ENCODE peak calls at places on chromosomes 12 and 14, in ten cellular contexts. E is GM03348; A is RPMI8226; B is GM10248; X is NCI-H2081; Y is stimulated activated CD4-positive, alpha-beta T cell treated with anti-CD3 and anti-CD28 coated beads, Interleukin-2, amount 100 ng/mL, for 24 hours; C is activated naive CD4-positive, alpha-beta T cell; T is AG04450; M is H54; H is progenitor cell of endocrine pancreas. P is an unnamed sample.

GRCh38 chr12:8662592-8662991 is at the start of gene MFAP5:
- DNase-seq in E (peak; percentile 78), A (no peak), B (no peak), X (no peak), Y (no peak), C (no peak), T (no peak), M (no peak), H (no peak), P (no peak)

GRCh38 chr14:104799657-104800599 is 973 bp upstream of the ZBTB42 start:
- DNase-seq in E (peak; percentile 96), A (peak; percentile 82), B (peak; percentile 90), X (peak; percentile 62), Y (peak; percentile 85), C (peak; percentile 59), T (peak; percentile 29), M (peak; percentile 61), H (peak; percentile 84), P (peak; percentile 77)

GRCh38 chr12:105031061-105031807 is 45.1 kb downstream of the NOPCHAP1 start:
- DNase-seq in E (no peak), A (peak; percentile 30), B (peak; percentile 18), X (peak; percentile 73), Y (no peak), C (no peak), T (no peak), M (no peak), H (no peak), P (no peak)

GRCh38 chr12:101877816-101878811 is 734 bp downstream of the DRAM1 start:
- DNase-seq in E (peak; percentile 53), A (peak; percentile 10), B (peak; percentile 37), X (no peak), Y (no peak), C (no peak), T (no peak), M (peak; percentile 40), H (peak; percentile 13), P (peak; percentile 18)

GRCh38 chr14:77520626-77521025 is 22.0 kb upstream of the ISM2 start:
- DNase-seq in E (no peak), A (no peak), B (no peak), X (no peak), Y (no peak), C (no peak), T (no peak), M (no peak), H (no peak), P (no peak)

GRCh38 chr12:49542592-49543160 is 3.8 kb downstream of the KCNH3 start:
- DNase-seq in E (no peak), A (no peak), B (no peak), X (no peak), Y (no peak), C (no peak), T (no peak), M (no peak), H (no peak), P (no peak)

GRCh38 chr14:96795443-96795842 is 1.7 kb upstream of the VRK1 start:
- DNase-seq in E (no peak), A (no peak), B (no peak), X (no peak), Y (no peak), C (no peak), T (no peak), M (no peak), H (no peak), P (no peak)

GRCh38 chr14:33218030-33218429 is 279.4 kb downstream of the NPAS3 start:
- DNase-seq in E (no peak), A (no peak), B (no peak), X (no peak), Y (no peak), C (no peak), T (no peak), M (no peak), H (no peak), P (no peak)

GRCh38 chr14:72555609-72556000 is 338.3 kb downstream of the DPF3 start:
- DNase-seq in E (no peak), A (no peak), B (no peak), X (no peak), Y (no peak), C (no peak), T (no peak), M (no peak), H (no peak), P (no peak)

GRCh38 chr14:99378782-99379214 is 101.9 kb downstream of the SETD3 start:
- DNase-seq in E (peak; percentile 76), A (no peak), B (no peak), X (no peak), Y (no peak), C (no peak), T (no peak), M (peak; percentile 91), H (no peak), P (peak; percentile 72)

GRCh38 chr12:99386907-99387306 is 260.6 kb upstream of the GARIN6 start:
- DNase-seq in E (peak; percentile 40), A (peak; percentile 54), B (peak; percentile 28), X (peak; percentile 2), Y (no peak), C (no peak), T (peak; percentile 1), M (no peak), H (no peak), P (peak; percentile 76)

GRCh38 chr14:69358233-69358963 is 39.7 kb downstream of the ERH start:
- DNase-seq in E (no peak), A (peak; percentile 70), B (peak; percentile 67), X (no peak), Y (peak; percentile 54), C (no peak), T (no peak), M (no peak), H (no peak), P (no peak)

GRCh38 chr12:8780389-8780788 is 42.0 kb upstream of the A2ML1 start:
- DNase-seq in E (peak; percentile 27), A (peak; percentile 14), B (no peak), X (no peak), Y (no peak), C (no peak), T (peak; percentile 1), M (no peak), H (no peak), P (peak; percentile 37)

GRCh38 chr12:96471368-96472040 is 17.9 kb upstream of the CFAP54 start:
- DNase-seq in E (peak; percentile 80), A (no peak), B (no peak), X (no peak), Y (no peak), C (no peak), T (no peak), M (no peak), H (no peak), P (peak; percentile 72)

GRCh38 chr14:61332658-61333029 is 11.3 kb downstream of the PRKCH start:
- DNase-seq in E (no peak), A (no peak), B (no peak), X (no peak), Y (no peak), C (no peak), T (no peak), M (no peak), H (no peak), P (no peak)

GRCh38 chr14:76863724-76864407 is 37.7 kb downstream of the LRRC74A start:
- DNase-seq in E (no peak), A (peak; percentile 49), B (peak; percentile 38), X (peak; percentile 60), Y (no peak), C (no peak), T (no peak), M (no peak), H (no peak), P (no peak)

GRCh38 chr12:88729196-88729595 is 148.9 kb upstream of the KITLG start:
- DNase-seq in E (no peak), A (no peak), B (no peak), X (no peak), Y (no peak), C (no peak), T (no peak), M (no peak), H (no peak), P (no peak)

P was measured in PC-3.